ENCODE peak calls at places on chromosomes 16 and 17, in six cellular contexts. W is colonic mucosa; G is uterus; S is CD8-positive, alpha-beta memory T cell; D is body of pancreas; T is HepG2. V is an unnamed sample.

GRCh38 chr16:87780385-87780989 is 14.7 kb upstream of the KLHDC4 start:
- DNase-seq in T (no peak), D (peak; percentile 75), G (no peak), W (peak; percentile 33), S (peak; percentile 56), V (no peak)

GRCh38 chr16:35480361-35480760 is 2020.9 kb downstream of the TP53TG3F start:
- DNase-seq in G (no peak), S (no peak), W (no peak), T (no peak), D (no peak), V (no peak)

GRCh38 chr17:61411114-61411943 is 11.7 kb downstream of the TBX2 start:
- DNase-seq in W (peak; percentile 54), D (no peak), T (no peak), G (peak; percentile 71), S (no peak), V (peak; percentile 91)

GRCh38 chr17:74227681-74228080 is 14.3 kb downstream of the TTYH2 start:
- DNase-seq in W (no peak), T (no peak), G (no peak), S (no peak), D (no peak), V (no peak)

GRCh38 chr16:76573281-76573680 is 296.1 kb downstream of the CNTNAP4 start:
- DNase-seq in T (no peak), W (no peak), G (no peak), S (no peak), D (no peak), V (no peak)

GRCh38 chr16:79834720-79835119 is 234.2 kb upstream of the MAF start:
- DNase-seq in D (no peak), G (no peak), T (no peak), S (no peak), W (no peak), V (no peak)

GRCh38 chr17:8480011-8480976 is 44.6 kb downstream of the NDEL1 start:
- DNase-seq in T (no peak), W (no peak), G (no peak), D (no peak), S (no peak), V (no peak)

GRCh38 chr16:1428511-1428910 is 2.4 kb upstream of the PERCC1 start:
- DNase-seq in W (no peak), T (no peak), S (peak; percentile 25), G (no peak), D (no peak), V (no peak)

GRCh38 chr16:10618710-10619209 is 38.4 kb upstream of the EMP2 start:
- DNase-seq in G (no peak), S (no peak), T (no peak), W (no peak), D (no peak), V (no peak)

GRCh38 chr16:10617662-10618420 is 37.4 kb upstream of the EMP2 start:
- DNase-seq in W (no peak), D (no peak), S (no peak), T (no peak), G (no peak), V (no peak)

GRCh38 chr16:10619271-10619849 is 39.0 kb upstream of the EMP2 start:
- DNase-seq in S (no peak), D (no peak), G (no peak), W (peak; percentile 86), T (no peak), V (no peak)

GRCh38 chr16:10622036-10622921 is 41.9 kb upstream of the EMP2 start:
- DNase-seq in T (no peak), D (no peak), S (no peak), G (no peak), W (no peak), V (no peak)

GRCh38 chr16:10620120-10620519 is 39.7 kb upstream of the EMP2 start:
- DNase-seq in D (no peak), S (no peak), T (no peak), G (no peak), W (no peak), V (no peak)
- H3K4me3 ChIP-seq in D (no peak overlapping the region), S (no peak overlapping the region), T (no peak overlapping the region), G (no peak overlapping the region), W (no peak overlapping the region), V (no peak overlapping the region)

DNA sequence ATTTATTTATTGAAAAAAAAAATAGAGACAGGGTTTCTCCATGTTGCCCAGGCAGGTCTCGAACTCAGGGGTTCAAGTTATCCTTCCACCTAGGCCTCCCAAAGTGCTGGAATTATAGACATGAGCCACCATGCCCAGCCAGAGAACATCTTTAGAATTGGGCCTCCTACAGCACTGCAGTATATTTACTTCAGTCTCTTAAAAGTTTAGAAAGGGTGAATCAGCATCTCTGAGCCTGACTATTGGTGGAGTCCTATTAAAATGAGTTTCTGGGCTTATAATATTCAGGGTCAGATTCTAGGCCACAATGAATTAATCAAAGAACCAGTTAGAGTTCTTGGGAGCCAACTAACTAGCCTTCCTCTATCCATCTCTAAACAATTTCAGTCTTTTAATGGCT is 22.8 kb downstream of the TADA2A start:
- DNase-seq in D (no peak), S (no peak), T (no peak), G (no peak), W (no peak), V (no peak)
- H3K27ac ChIP-seq in D (no peak overlapping the region), S (no peak overlapping the region), T (no peak overlapping the region), G (no peak overlapping the region), W (no peak overlapping the region), V (peak overlapping the region; percentile 25)

DNA sequence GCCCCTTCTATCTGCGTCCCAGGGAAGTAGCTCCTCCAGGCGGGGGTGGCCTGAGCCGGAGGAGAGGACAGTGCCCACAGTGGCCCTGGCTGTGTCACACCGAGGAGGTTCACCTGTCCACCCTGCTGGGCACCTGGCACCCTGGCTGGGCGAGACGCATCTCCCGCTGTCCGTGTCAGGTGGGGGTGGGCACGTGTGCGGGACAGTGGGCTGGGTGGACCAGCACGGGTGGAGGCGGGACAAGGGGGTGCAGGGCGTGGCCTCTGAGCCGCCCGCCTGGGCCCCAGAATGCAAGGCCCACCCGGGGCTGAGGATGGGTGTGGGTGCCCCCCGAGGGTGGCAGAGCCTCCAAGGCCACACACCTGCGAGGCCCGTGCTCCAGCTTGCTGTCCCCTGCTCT is 33.7 kb downstream of the BAHCC1 start:
- DNase-seq in G (no peak), W (no peak), D (no peak), T (no peak), S (no peak), V (no peak)
- H3K4me3 ChIP-seq in G (no peak overlapping the region), W (no peak overlapping the region), D (no peak overlapping the region), T (no peak overlapping the region), S (no peak overlapping the region), V (peak overlapping the region; percentile 62)

GRCh38 chr17:35808962-35809854 is at the start of gene TAF15:
- DNase-seq in W (peak; percentile 97), T (peak; percentile 97), D (peak; percentile 98), S (peak; percentile 97), G (peak; percentile 95), V (peak; percentile 96)

GRCh38 chr17:35811759-35812158 is 2.5 kb downstream of the TAF15 start:
- DNase-seq in W (no peak), G (no peak), D (no peak), S (no peak), T (no peak), V (no peak)

GRCh38 chr17:35809855-35810461 is 674 bp downstream of the TAF15 start:
- DNase-seq in G (no peak), S (no peak), T (no peak), D (no peak), W (no peak), V (peak; percentile 81)

GRCh38 chr17:35807371-35808144 is 1.7 kb upstream of the TAF15 start:
- DNase-seq in G (no peak), S (no peak), T (no peak), W (no peak), D (no peak), V (no peak)

GRCh38 chr17:35808240-35808961 is 883 bp upstream of the TAF15 start:
- DNase-seq in S (no peak), D (no peak), T (no peak), G (no peak), W (no peak), V (no peak)
- H3K27ac ChIP-seq in S (peak overlapping the region; percentile 83), D (peak overlapping the region; percentile 87), T (peak overlapping the region; percentile 91), G (peak overlapping the region; percentile 99), W (peak overlapping the region; percentile 84), V (peak overlapping the region; percentile 98)

DNA sequence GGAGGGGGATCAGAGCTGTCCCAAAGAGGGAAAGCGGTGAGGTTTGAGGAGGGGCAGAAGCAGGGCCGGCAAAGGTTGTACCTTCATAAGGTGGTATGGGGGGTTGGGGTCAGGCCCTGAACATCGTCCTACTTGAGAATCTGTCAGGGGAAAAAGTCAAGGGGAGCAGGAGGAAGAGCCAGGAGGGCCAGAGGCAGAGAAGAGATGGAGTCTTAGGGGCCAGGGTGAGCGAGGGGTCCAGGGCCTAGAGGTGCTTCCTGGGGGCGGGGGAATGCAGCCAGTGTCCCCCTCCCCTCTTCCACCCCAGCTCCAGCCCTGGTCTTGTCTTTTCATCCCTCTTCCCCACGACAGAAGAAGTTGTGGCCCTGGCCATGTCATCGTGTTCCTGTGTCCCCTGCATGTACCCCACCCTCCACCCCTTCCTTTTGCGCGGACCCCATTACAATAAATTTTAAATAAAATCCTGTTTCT is 1.3 kb upstream of the PRRT2 start:
- DNase-seq in T (no peak), S (no peak), G (no peak), W (no peak), D (no peak), V (no peak)
- H3K4me3 ChIP-seq in T (no peak overlapping the region), S (peak overlapping the region; percentile 71), G (no peak overlapping the region), W (no peak overlapping the region), D (no peak overlapping the region), V (peak overlapping the region; percentile 78)

DNA sequence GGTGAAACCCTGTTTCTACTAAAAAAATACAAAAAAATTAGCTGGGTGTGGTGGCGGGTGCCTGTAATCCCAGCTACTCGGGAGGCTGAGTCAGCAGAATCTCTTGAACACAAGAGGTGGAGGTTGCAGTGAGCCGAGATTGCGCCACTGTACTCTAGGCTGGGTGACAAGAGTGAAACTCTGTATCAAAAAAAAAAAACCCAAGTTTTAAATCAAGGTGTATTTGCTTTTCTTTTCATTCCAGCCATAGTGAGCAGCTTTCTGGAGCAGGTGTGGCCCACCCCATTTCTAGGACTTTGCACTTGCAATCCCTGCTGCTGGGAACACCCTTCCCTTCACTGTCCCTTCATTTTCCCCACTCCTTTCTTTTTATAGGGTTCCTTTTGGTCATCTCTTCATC is 28.8 kb downstream of the TMEM238L start:
- DNase-seq in G (no peak), T (no peak), S (no peak), D (no peak), W (peak; percentile 64), V (no peak)
- H3K27ac ChIP-seq in G (no peak overlapping the region), T (no peak overlapping the region), S (no peak overlapping the region), D (no peak overlapping the region), W (peak overlapping the region; percentile 90), V (no peak overlapping the region)